ENCODE peak calls at places on chromosome 21, in ten cellular contexts. H is stimulated activated CD4-positive, alpha-beta T cell treated with anti-CD3 and anti-CD28 coated beads, Interleukin-1b, Interleukin-23, amount 100 ng/mL, for 1 hour; J is HT1080; A is mucosa of descending colon; B is DMS79; D is stimulated activated CD8-positive, alpha-beta memory T cell treated with anti-CD3 and anti-CD28 coated beads, Interleukin-7, amount 100 ng/mL, for 1 hour; R is endothelial cell; U is AG08396; Y is foreskin fibroblast; Z is EL. S is an unnamed sample.

GRCh38 chr21:45365608-45366241 is 39.2 kb upstream of the COL18A1 start:
- DNase-seq in H (no peak), J (peak), A (no peak), B (no peak), D (no peak), R (no peak), U (peak), Y (peak), Z (peak), S (no peak)

GRCh38 chr21:42247716-42248115 is 28.8 kb downstream of the ABCG1 start:
- DNase-seq in H (no peak), J (no peak), A (no peak), B (no peak), D (no peak), R (no peak), U (no peak), Y (no peak), Z (no peak), S (no peak)

GRCh38 chr21:42405064-42406059 is 1.7 kb downstream of the UBASH3A start:
- DNase-seq in H (no peak), J (no peak), A (no peak), B (no peak), D (no peak), R (no peak), U (no peak), Y (no peak), Z (no peak), S (no peak)

GRCh38 chr21:45415943-45416611 is 11.1 kb downstream of the COL18A1 start:
- DNase-seq in H (no peak), J (no peak), A (peak), B (no peak), D (no peak), R (no peak), U (no peak), Y (no peak), Z (no peak), S (no peak)

GRCh38 chr21:23131177-23131576 is 2133.0 kb downstream of the NCAM2 start:
- DNase-seq in H (no peak), J (peak), A (no peak), B (no peak), D (no peak), R (no peak), U (no peak), Y (no peak), Z (no peak), S (no peak)

GRCh38 chr21:29521872-29522271 is 223.2 kb downstream of the BACH1 start:
- DNase-seq in H (no peak), J (no peak), A (no peak), B (no peak), D (no peak), R (no peak), U (no peak), Y (no peak), Z (no peak), S (no peak)

GRCh38 chr21:38930838-38931237 is 125.1 kb downstream of the ETS2 start:
- DNase-seq in H (no peak), J (no peak), A (no peak), B (no peak), D (no peak), R (no peak), U (no peak), Y (peak), Z (peak), S (no peak)

GRCh38 chr21:32727728-32728454 is at the start of gene SYNJ1:
- DNase-seq in H (peak), J (peak), A (peak), B (peak), D (peak), R (peak), U (peak), Y (peak), Z (peak), S (peak)

GRCh38 chr21:43315244-43316137 is 111.4 kb downstream of the SIK1 start:
- DNase-seq in H (no peak), J (no peak), A (no peak), B (no peak), D (no peak), R (no peak), U (no peak), Y (no peak), Z (no peak), S (no peak)

GRCh38 chr21:34894401-34894800 is 154.7 kb downstream of the RUNX1 start:
- DNase-seq in H (no peak), J (no peak), A (no peak), B (no peak), D (no peak), R (no peak), U (no peak), Y (no peak), Z (no peak), S (no peak)

GRCh38 chr21:42527127-42527488 is 13.5 kb downstream of the SLC37A1 start:
- DNase-seq in H (no peak), J (no peak), A (no peak), B (no peak), D (no peak), R (no peak), U (no peak), Y (no peak), Z (no peak), S (no peak)

GRCh38 chr21:43364261-43364510 is 62.7 kb downstream of the SIK1 start:
- DNase-seq in H (no peak), J (no peak), A (no peak), B (no peak), D (no peak), R (no peak), U (no peak), Y (no peak), Z (no peak), S (no peak)

GRCh38 chr21:45324430-45325205 is 36.9 kb upstream of the POFUT2 start:
- DNase-seq in H (no peak), J (no peak), A (peak), B (no peak), D (no peak), R (no peak), U (no peak), Y (no peak), Z (peak), S (no peak)

GRCh38 chr21:33541105-33541711 is 709 bp downstream of the GART start:
- DNase-seq in H (no peak), J (peak), A (peak), B (no peak), D (no peak), R (no peak), U (no peak), Y (peak), Z (peak), S (no peak)

GRCh38 chr21:36783612-36784383 is 84.9 kb downstream of the SIM2 start:
- DNase-seq in H (no peak), J (peak), A (no peak), B (peak), D (no peak), R (no peak), U (peak), Y (peak), Z (peak), S (no peak)

GRCh38 chr21:33058468-33059318 is 11.2 kb upstream of the OLIG1 start:
- DNase-seq in H (no peak), J (no peak), A (no peak), B (no peak), D (no peak), R (no peak), U (no peak), Y (no peak), Z (no peak), S (peak)

GRCh38 chr21:15212214-15212613 is 147.4 kb upstream of the NRIP1 start:
- DNase-seq in H (no peak), J (no peak), A (no peak), B (no peak), D (no peak), R (no peak), U (no peak), Y (no peak), Z (no peak), S (no peak)

GRCh38 chr21:26800455-26801454 is 44.5 kb downstream of the ADAMTS1 start:
- DNase-seq in H (no peak), J (no peak), A (no peak), B (no peak), D (no peak), R (no peak), U (no peak), Y (no peak), Z (no peak), S (no peak)